ENCODE peak calls at places on chromosomes 11 and 22, in seven cellular contexts. D is left cardiac atrium, B is kidney tubule cell, C is nucleus accumbens, E is AG09319, K is stromal cell of bone marrow, M is heart left ventricle. J is an unnamed sample.

GRCh38 chr11:119540370-119541125 is 117.6 kb upstream of the THY1 start:
- DNase-seq in D (no peak), B (no peak), C (no peak), E (no peak), K (no peak), M (no peak), J (no peak)

GRCh38 chr11:69040581-69041260 is 8.0 kb upstream of the TPCN2 start:
- DNase-seq in D (no peak), B (peak), C (no peak), E (peak), K (peak), M (no peak), J (no peak)

GRCh38 chr11:128604723-128605122 is 17.4 kb upstream of the ETS1 start:
- DNase-seq in D (no peak), B (no peak), C (no peak), E (no peak), K (no peak), M (no peak), J (no peak)

GRCh38 chr22:31739795-31740201 is 10.1 kb downstream of the PRR14L start:
- DNase-seq in D (no peak), B (no peak), C (no peak), E (no peak), K (no peak), M (no peak), J (no peak)

GRCh38 chr11:115168229-115168671 is 336.0 kb downstream of the CADM1 start:
- DNase-seq in D (peak), B (no peak), C (peak), E (no peak), K (peak), M (peak), J (no peak)

GRCh38 chr11:83087035-83087434 is 15.3 kb upstream of the RAB30 start:
- DNase-seq in D (no peak), B (peak), C (no peak), E (no peak), K (no peak), M (no peak), J (no peak)

GRCh38 chr11:91100432-91100831 is 877.6 kb upstream of the CHORDC1 start:
- DNase-seq in D (no peak), B (peak), C (no peak), E (no peak), K (no peak), M (no peak), J (no peak)

GRCh38 chr11:9722023-9722422 is 58.1 kb downstream of the SWAP70 start:
- DNase-seq in D (no peak), B (no peak), C (no peak), E (no peak), K (no peak), M (no peak), J (no peak)

GRCh38 chr22:23690713-23691112 is at the start of gene RGL4:
- DNase-seq in D (no peak), B (no peak), C (no peak), E (no peak), K (no peak), M (no peak), J (no peak)

GRCh38 chr11:71084306-71085012 is 167.9 kb downstream of the SHANK2 start:
- DNase-seq in D (no peak), B (no peak), C (no peak), E (no peak), K (no peak), M (no peak), J (no peak)

GRCh38 chr11:18203723-18204122 is 31.1 kb downstream of the MRGPRX4 start:
- DNase-seq in D (no peak), B (peak), C (no peak), E (no peak), K (peak), M (no peak), J (no peak)

GRCh38 chr22:22237521-22237920 is 7.1 kb upstream of the VPREB1 start:
- DNase-seq in D (no peak), B (no peak), C (no peak), E (no peak), K (no peak), M (no peak), J (no peak)

GRCh38 chr11:11916981-11917399 is 75.2 kb downstream of the USP47 start:
- DNase-seq in D (no peak), B (peak), C (no peak), E (peak), K (peak), M (no peak), J (no peak)

GRCh38 chr11:74951241-74951640 is 2.2 kb downstream of the SPCS2 start:
- DNase-seq in D (no peak), B (no peak), C (no peak), E (no peak), K (no peak), M (no peak), J (no peak)

GRCh38 chr11:11491014-11491413 is 130.8 kb downstream of the GALNT18 start:
- DNase-seq in D (no peak), B (no peak), C (no peak), E (no peak), K (no peak), M (no peak), J (no peak)

GRCh38 chr11:124096364-124096763 is 18.9 kb upstream of the VWA5A start:
- DNase-seq in D (no peak), B (no peak), C (no peak), E (no peak), K (no peak), M (no peak), J (no peak)

GRCh38 chr22:23110190-23110921 is 31.4 kb downstream of the RSPH14 start:
- DNase-seq in D (no peak), B (no peak), C (peak), E (no peak), K (no peak), M (no peak), J (no peak)

J was measured in stimulated activated CD4-positive, alpha-beta T cell treated with anti-CD3 and anti-CD28 coated beads, Interleukin-15, amount 100 ng/mL, for 1 hour.